ENCODE peak calls at places on chromosomes 1 and 21, in eight cellular contexts. D is nephron progenitor cell; S is activated T-helper 1 cell treated with anti-CD3 and anti-CD28 coated beads, Interleukin-2, amount 50 U/mL, for 16 hours; Q is Daoy; C is A673; U is nucleus accumbens; V is stromal cell of bone marrow; B is LoVo. Y is an unnamed sample.

GRCh38 chr1:175470078-175470477 is 273.3 kb downstream of the TNR start:
- DNase-seq in D (no peak), S (no peak), Q (peak), C (no peak), U (no peak), V (no peak), B (no peak), Y (no peak)

GRCh38 chr1:57319165-57319564 is 104.7 kb downstream of the DAB1 start:
- DNase-seq in D (no peak), S (no peak), Q (peak), C (peak), U (no peak), V (no peak), B (no peak), Y (no peak)

GRCh38 chr1:3924871-3925655 is 25.0 kb upstream of the C1orf174 start:
- DNase-seq in D (no peak), S (no peak), Q (peak), C (no peak), U (no peak), V (no peak), B (no peak), Y (no peak)

GRCh38 chr1:27031235-27032118 is 18.8 kb upstream of the TENT5B start:
- DNase-seq in D (peak), S (no peak), Q (peak), C (peak), U (peak), V (no peak), B (no peak), Y (no peak)

GRCh38 chr1:228037401-228038386 is 30.9 kb downstream of the WNT3A start:
- DNase-seq in D (peak), S (no peak), Q (peak), C (peak), U (no peak), V (no peak), B (no peak), Y (no peak)

GRCh38 chr1:58909162-58909560 is 125.3 kb upstream of the JUN start:
- DNase-seq in D (no peak), S (no peak), Q (peak), C (no peak), U (no peak), V (peak), B (no peak), Y (no peak)

GRCh38 chr1:25922064-25922632 is 15.9 kb upstream of the STMN1 start:
- DNase-seq in D (no peak), S (no peak), Q (no peak), C (no peak), U (no peak), V (no peak), B (no peak), Y (no peak)

GRCh38 chr21:42654913-42655796 is 1.7 kb downstream of the PDE9A start:
- DNase-seq in D (no peak), S (no peak), Q (no peak), C (no peak), U (peak), V (no peak), B (no peak), Y (no peak)

GRCh38 chr1:74485622-74486021 is 26.8 kb downstream of the LRRC53 start:
- DNase-seq in D (no peak), S (no peak), Q (no peak), C (no peak), U (no peak), V (peak), B (no peak), Y (no peak)

GRCh38 chr1:26165126-26165892 is 3.5 kb downstream of the C1orf232 start:
- DNase-seq in D (no peak), S (no peak), Q (no peak), C (no peak), U (no peak), V (no peak), B (no peak), Y (no peak)

GRCh38 chr1:197184190-197184589 is 37.7 kb upstream of the ASPM start:
- DNase-seq in D (no peak), S (no peak), Q (no peak), C (peak), U (no peak), V (no peak), B (no peak), Y (no peak)